ENCODE peak calls at places on chromosomes 4 and X, in six cellular contexts. G, U, M, E, J and O are unnamed samples.

GRCh38 chrX:96576358-96576757 is 108.3 kb upstream of the DIAPH2 start:
- DNase-seq in G (no peak), U (no peak), M (no peak), E (no peak), J (no peak), O (no peak)

GRCh38 chr4:45033676-45034410 is 307.5 kb upstream of the GNPDA2 start:
- DNase-seq in G (no peak), U (no peak), M (no peak), E (no peak), J (no peak), O (no peak)

GRCh38 chr4:170198742-170199141 is 109.0 kb upstream of the AADAT start:
- DNase-seq in G (peak; percentile 42), U (no peak), M (no peak), E (no peak), J (no peak), O (peak; percentile 24)

GRCh38 chrX:7515681-7516413 is 327.1 kb upstream of the VCX start:
- DNase-seq in G (no peak), U (no peak), M (no peak), E (no peak), J (peak; percentile 56), O (no peak)

GRCh38 chr4:145840162-145840768 is 98.4 kb downstream of the ZNF827 start:
- DNase-seq in G (peak; percentile 77), U (peak; percentile 54), M (no peak), E (no peak), J (peak; percentile 56), O (peak; percentile 18)

GRCh38 chrX:28225508-28225907 is 244.3 kb upstream of the DCAF8L1 start:
- DNase-seq in G (no peak), U (no peak), M (no peak), E (no peak), J (no peak), O (no peak)

GRCh38 chr4:115315182-115315581 is 201.8 kb upstream of the NDST4 start:
- DNase-seq in G (no peak), U (no peak), M (no peak), E (no peak), J (no peak), O (no peak)

GRCh38 chrX:72634321-72634720 is 61.7 kb upstream of the HDAC8 start:
- DNase-seq in G (no peak), U (peak; percentile 15), M (no peak), E (no peak), J (no peak), O (no peak)

GRCh38 chr4:79682161-79682560 is 274.1 kb upstream of the GK2 start:
- DNase-seq in G (no peak), U (no peak), M (no peak), E (no peak), J (no peak), O (no peak)

GRCh38 chr4:133147365-133147821 is 1.7 kb upstream of the PCDH10 start:
- DNase-seq in G (no peak), U (peak; percentile 55), M (no peak), E (no peak), J (peak; percentile 26), O (no peak)

GRCh38 chr4:169627307-169627706 is 6.9 kb downstream of the CLCN3 start:
- DNase-seq in G (no peak), U (no peak), M (no peak), E (no peak), J (peak; percentile 49), O (no peak)

GRCh38 chrX:74420194-74421035 is 878 bp upstream of the SLC16A2 start:
- DNase-seq in G (no peak), U (peak; percentile 70), M (no peak), E (no peak), J (peak; percentile 29), O (peak; percentile 42)

GRCh38 chr4:113882668-113883067 is 96.8 kb downstream of the ARSJ start:
- DNase-seq in G (no peak), U (no peak), M (no peak), E (no peak), J (peak; percentile 18), O (no peak)

GRCh38 chr4:154126276-154126675 is 337.4 kb upstream of the SFRP2 start:
- DNase-seq in G (no peak), U (no peak), M (no peak), E (no peak), J (no peak), O (no peak)